ENCODE peak calls at places on chromosome 5, in nine cellular contexts. M, S, F, Z, X, E, K, N and O are unnamed samples.

GRCh38 chr5:169218176-169218575 is 82.8 kb downstream of the SLIT3 start:
- DNase-seq in M (no peak), S (no peak), F (no peak), Z (no peak), X (peak), E (no peak), K (no peak), N (no peak), O (no peak)

GRCh38 chr5:169629847-169630548 is 7.1 kb upstream of the DOCK2 start:
- DNase-seq in M (no peak), S (no peak), F (no peak), Z (no peak), X (no peak), E (no peak), K (peak), N (no peak), O (no peak)

GRCh38 chr5:10607023-10607665 is 43.3 kb downstream of the ANKRD33B start:
- DNase-seq in M (no peak), S (peak), F (no peak), Z (no peak), X (peak), E (peak), K (no peak), N (peak), O (no peak)

GRCh38 chr5:146642410-146642809 is 126.4 kb upstream of the GPR151 start:
- DNase-seq in M (no peak), S (no peak), F (no peak), Z (no peak), X (no peak), E (no peak), K (no peak), N (no peak), O (no peak)

GRCh38 chr5:179393078-179393477 is 47.8 kb upstream of the ADAMTS2 start:
- DNase-seq in M (no peak), S (no peak), F (no peak), Z (no peak), X (no peak), E (no peak), K (peak), N (no peak), O (no peak)

GRCh38 chr5:57181151-57181550 is 7.3 kb downstream of the GPBP1 start:
- DNase-seq in M (no peak), S (no peak), F (no peak), Z (no peak), X (no peak), E (no peak), K (no peak), N (no peak), O (no peak)

GRCh38 chr5:126454081-126454480 is 30.9 kb downstream of the GRAMD2B start:
- DNase-seq in M (no peak), S (no peak), F (no peak), Z (peak), X (no peak), E (peak), K (no peak), N (no peak), O (no peak)

GRCh38 chr5:161851691-161852299 is 3.9 kb downstream of the GABRA1 start:
- DNase-seq in M (no peak), S (no peak), F (no peak), Z (no peak), X (no peak), E (no peak), K (no peak), N (no peak), O (no peak)

GRCh38 chr5:99061299-99061698 is 132.5 kb upstream of the CHD1 start:
- DNase-seq in M (no peak), S (no peak), F (no peak), Z (no peak), X (no peak), E (no peak), K (no peak), N (no peak), O (no peak)

GRCh38 chr5:36251218-36251617 is 9.5 kb upstream of the NADK2 start:
- DNase-seq in M (no peak), S (no peak), F (no peak), Z (no peak), X (no peak), E (no peak), K (no peak), N (no peak), O (no peak)

GRCh38 chr5:16179511-16179935 is at the start of gene MARCHF11:
- DNase-seq in M (no peak), S (peak), F (no peak), Z (peak), X (peak), E (no peak), K (no peak), N (peak), O (no peak)

GRCh38 chr5:18000744-18001143 is 366.5 kb downstream of the TAF11L14 start:
- DNase-seq in M (no peak), S (no peak), F (no peak), Z (no peak), X (no peak), E (no peak), K (no peak), N (no peak), O (no peak)

GRCh38 chr5:96716716-96717115 is 54.5 kb downstream of the CAST start:
- DNase-seq in M (no peak), S (no peak), F (no peak), Z (no peak), X (no peak), E (no peak), K (no peak), N (no peak), O (no peak)

GRCh38 chr5:157603333-157604190 is 28.0 kb upstream of the ADAM19 start:
- DNase-seq in M (no peak), S (no peak), F (peak), Z (no peak), X (no peak), E (no peak), K (peak), N (no peak), O (peak)

GRCh38 chr5:124628721-124629596 is 117.5 kb downstream of the ZNF608 start:
- DNase-seq in M (no peak), S (no peak), F (no peak), Z (no peak), X (peak), E (no peak), K (peak), N (peak), O (peak)

GRCh38 chr5:71651554-71651953 is 64.4 kb downstream of the MCCC2 start:
- DNase-seq in M (no peak), S (no peak), F (no peak), Z (no peak), X (no peak), E (no peak), K (no peak), N (no peak), O (no peak)

GRCh38 chr5:86977185-86977584 is 290.5 kb upstream of the RASA1 start:
- DNase-seq in M (no peak), S (no peak), F (no peak), Z (no peak), X (no peak), E (no peak), K (no peak), N (no peak), O (no peak)

GRCh38 chr5:41507501-41507900 is 2.9 kb downstream of the PLCXD3 start:
- DNase-seq in M (no peak), S (no peak), F (no peak), Z (no peak), X (no peak), E (no peak), K (no peak), N (no peak), O (no peak)